ENCODE peak calls at places on chromosomes 13 and 19, in five cellular contexts. A is GOT3; Q is right cardiac atrium; E is Karpas-422; R is stimulated activated CD8-positive, alpha-beta memory T cell treated with anti-CD3 and anti-CD28 coated beads, Interleukin-4, amount 100 ng/mL, for 4 hours. W is an unnamed sample.

GRCh38 chr13:95160112-95160906 is 140.9 kb downstream of the ABCC4 start:
- DNase-seq in A (no peak), Q (no peak), E (no peak), R (no peak), W (no peak)

GRCh38 chr19:51296331-51297093 is 14.9 kb upstream of the IGLON5 start:
- DNase-seq in A (no peak), Q (no peak), E (peak), R (no peak), W (no peak)

GRCh38 chr19:49687566-49688316 is 1.7 kb upstream of the ADM5 start:
- DNase-seq in A (no peak), Q (no peak), E (no peak), R (no peak), W (no peak)

GRCh38 chr13:99876651-99877050 is 94.9 kb downstream of the ZIC5 start:
- DNase-seq in A (no peak), Q (no peak), E (no peak), R (no peak), W (no peak)

GRCh38 chr19:468587-469256 is 7.9 kb upstream of the SHC2 start:
- DNase-seq in A (no peak), Q (no peak), E (no peak), R (no peak), W (no peak)

GRCh38 chr13:31885994-31886393 is 145.6 kb upstream of the FRY start:
- DNase-seq in A (no peak), Q (no peak), E (no peak), R (no peak), W (no peak)

GRCh38 chr13:108495686-108496363 is 133.6 kb upstream of the MYO16 start:
- DNase-seq in A (no peak), Q (no peak), E (no peak), R (no peak), W (no peak)

GRCh38 chr13:73450583-73450982 is 391.8 kb downstream of the KLF5 start:
- DNase-seq in A (no peak), Q (no peak), E (no peak), R (no peak), W (no peak)

GRCh38 chr19:39339636-39340035 is 2.6 kb upstream of the SAMD4B start:
- DNase-seq in A (no peak), Q (no peak), E (no peak), R (no peak), W (no peak)

GRCh38 chr13:69108486-69108885 is 999.1 kb upstream of the ATXN8OS start:
- DNase-seq in A (no peak), Q (no peak), E (no peak), R (no peak), W (no peak)

GRCh38 chr19:13850910-13851753 is 25.8 kb upstream of the NANOS3 start:
- DNase-seq in A (peak), Q (peak), E (no peak), R (no peak), W (peak)

GRCh38 chr19:8358948-8359347 is 5.0 kb upstream of the ANGPTL4 start:
- DNase-seq in A (no peak), Q (no peak), E (no peak), R (no peak), W (no peak)

GRCh38 chr19:45575216-45575615 is 9.4 kb downstream of the OPA3 start:
- DNase-seq in A (no peak), Q (no peak), E (no peak), R (no peak), W (no peak)

GRCh38 chr13:98959775-98960325 is 18.0 kb downstream of the DOCK9 start:
- DNase-seq in A (no peak), Q (no peak), E (no peak), R (no peak), W (no peak)

GRCh38 chr13:93254775-93255174 is 28.2 kb downstream of the GPC6 start:
- DNase-seq in A (no peak), Q (no peak), E (no peak), R (no peak), W (no peak)

GRCh38 chr19:47228937-47229673 is 1.9 kb downstream of the BBC3 start:
- DNase-seq in A (no peak), Q (no peak), E (no peak), R (no peak), W (no peak)

GRCh38 chr19:19554074-19555023 is 16.3 kb downstream of the CILP2 start:
- DNase-seq in A (no peak), Q (no peak), E (peak), R (peak), W (no peak)

GRCh38 chr19:55117063-55117635 is 288 bp downstream of the PPP1R12C start:
- DNase-seq in A (no peak), Q (peak), E (peak), R (no peak), W (no peak)

GRCh38 chr13:113897161-113897560 is 33.3 kb upstream of the GAS6 start:
- DNase-seq in A (peak), Q (no peak), E (no peak), R (no peak), W (peak)

GRCh38 chr13:98476538-98476966 is 100.4 kb downstream of the STK24 start:
- DNase-seq in A (no peak), Q (peak), E (no peak), R (peak), W (peak)

GRCh38 chr13:29940715-29941114 is 90.3 kb upstream of the UBL3 start:
- DNase-seq in A (no peak), Q (no peak), E (no peak), R (no peak), W (no peak)

GRCh38 chr13:58906329-58907007 is 1257.3 kb downstream of the DIAPH3 start:
- DNase-seq in A (no peak), Q (no peak), E (no peak), R (no peak), W (no peak)

GRCh38 chr13:42229287-42229686 is 42.7 kb upstream of the AKAP11 start:
- DNase-seq in A (no peak), Q (no peak), E (no peak), R (no peak), W (no peak)

GRCh38 chr13:73069206-73069815 is 10.5 kb downstream of the KLF5 start:
- DNase-seq in A (no peak), Q (no peak), E (no peak), R (no peak), W (no peak)

GRCh38 chr13:100214886-100215285 is 126.0 kb downstream of the PCCA start:
- DNase-seq in A (no peak), Q (no peak), E (no peak), R (no peak), W (peak)

GRCh38 chr19:56162258-56162657 is 13.6 kb upstream of the GALP start:
- DNase-seq in A (no peak), Q (no peak), E (no peak), R (no peak), W (no peak)

GRCh38 chr19:45250832-45251451 is at the start of gene MARK4:
- DNase-seq in A (no peak), Q (peak), E (peak), R (peak), W (peak)

GRCh38 chr13:112842931-112843391 is 126.1 kb upstream of the MCF2L start:
- DNase-seq in A (no peak), Q (no peak), E (no peak), R (no peak), W (no peak)

W was measured in SW 1271.